ENCODE peak calls at places on chromosomes 3 and 15, in six cellular contexts. E is ovary, O is transverse colon, P is suprapubic skin, Z is K562, W is A549. L is an unnamed sample.
A peak's percentile ranks its signal among the peaks of the same experiment; 100 is the strongest.

GRCh38 chr15:84821501-84822021 is 4.4 kb downstream of the ALPK3 start:
- DNase-seq in E (peak; percentile 65), O (no peak), P (peak; percentile 41), Z (peak; percentile 43), W (no peak), L (no peak)

GRCh38 chr3:66452247-66453040 is 48.4 kb downstream of the LRIG1 start:
- DNase-seq in E (peak; percentile 59), O (no peak), P (no peak), Z (no peak), W (no peak), L (no peak)

GRCh38 chr3:173411288-173412064 is 13.9 kb downstream of the NLGN1 start:
- DNase-seq in E (no peak), O (no peak), P (no peak), Z (no peak), W (peak; percentile 11), L (no peak)

GRCh38 chr3:151477596-151478375 is 16.9 kb upstream of the IGSF10 start:
- DNase-seq in E (no peak), O (no peak), P (no peak), Z (no peak), W (no peak), L (no peak)

GRCh38 chr15:67244966-67245478 is 9.4 kb downstream of the AAGAB start:
- DNase-seq in E (no peak), O (no peak), P (no peak), Z (no peak), W (no peak), L (no peak)

GRCh38 chr3:107235923-107236315 is 141.3 kb upstream of the CCDC54 start:
- DNase-seq in E (no peak), O (peak; percentile 20), P (no peak), Z (peak; percentile 50), W (peak; percentile 69), L (no peak)

GRCh38 chr15:55999635-56000034 is 6.2 kb upstream of the NEDD4 start:
- DNase-seq in E (no peak), O (no peak), P (no peak), Z (no peak), W (no peak), L (no peak)

GRCh38 chr3:18297131-18297530 is 128.0 kb downstream of the SATB1 start:
- DNase-seq in E (no peak), O (no peak), P (no peak), Z (no peak), W (no peak), L (no peak)

GRCh38 chr3:58490860-58491501 is 915 bp upstream of the KCTD6 start:
- DNase-seq in E (peak; percentile 54), O (no peak), P (peak; percentile 71), Z (no peak), W (no peak), L (no peak)

GRCh38 chr3:189563841-189564563 is 67.2 kb upstream of the TP63 start:
- DNase-seq in E (no peak), O (no peak), P (no peak), Z (no peak), W (peak; percentile 29), L (no peak)

GRCh38 chr3:42254566-42254965 is 11.4 kb downstream of the CCK start:
- DNase-seq in E (no peak), O (no peak), P (no peak), Z (no peak), W (no peak), L (no peak)

GRCh38 chr3:123406598-123406997 is 42.3 kb downstream of the ADCY5 start:
- DNase-seq in E (peak; percentile 59), O (peak; percentile 72), P (no peak), Z (no peak), W (no peak), L (peak; percentile 31)

GRCh38 chr3:49166752-49167556 is 823 bp upstream of the CCDC71 start:
- DNase-seq in E (no peak), O (no peak), P (no peak), Z (no peak), W (no peak), L (no peak)

GRCh38 chr3:66490214-66490613 is 10.6 kb downstream of the LRIG1 start:
- DNase-seq in E (no peak), O (peak; percentile 39), P (no peak), Z (no peak), W (no peak), L (peak; percentile 35)

GRCh38 chr3:12194669-12195161 is 36.0 kb upstream of the TIMP4 start:
- DNase-seq in E (no peak), O (peak; percentile 78), P (no peak), Z (peak; percentile 45), W (peak; percentile 86), L (peak; percentile 66)

GRCh38 chr3:158420654-158421396 is 150.2 kb upstream of the MLF1 start:
- DNase-seq in E (no peak), O (no peak), P (no peak), Z (no peak), W (peak; percentile 42), L (no peak)

GRCh38 chr3:39937874-39938273 is 128.5 kb downstream of the MYRIP start:
- DNase-seq in E (no peak), O (no peak), P (no peak), Z (no peak), W (no peak), L (no peak)

GRCh38 chr15:22892333-22892732 is 53.9 kb downstream of the NIPA2 start:
- DNase-seq in E (no peak), O (no peak), P (no peak), Z (peak; percentile 40), W (no peak), L (no peak)

GRCh38 chr3:194632983-194633348 is 253 bp downstream of the TMEM44 start:
- DNase-seq in E (peak; percentile 65), O (peak; percentile 28), P (no peak), Z (peak; percentile 79), W (no peak), L (no peak)

GRCh38 chr3:136195258-136196063 is 674 bp downstream of the MSL2 start:
- DNase-seq in E (peak; percentile 89), O (peak; percentile 67), P (peak; percentile 89), Z (peak; percentile 62), W (peak; percentile 82), L (peak; percentile 72)

GRCh38 chr3:60598668-60599067 is 652.6 kb downstream of the FHIT start:
- DNase-seq in E (no peak), O (no peak), P (no peak), Z (no peak), W (no peak), L (no peak)

DNA sequence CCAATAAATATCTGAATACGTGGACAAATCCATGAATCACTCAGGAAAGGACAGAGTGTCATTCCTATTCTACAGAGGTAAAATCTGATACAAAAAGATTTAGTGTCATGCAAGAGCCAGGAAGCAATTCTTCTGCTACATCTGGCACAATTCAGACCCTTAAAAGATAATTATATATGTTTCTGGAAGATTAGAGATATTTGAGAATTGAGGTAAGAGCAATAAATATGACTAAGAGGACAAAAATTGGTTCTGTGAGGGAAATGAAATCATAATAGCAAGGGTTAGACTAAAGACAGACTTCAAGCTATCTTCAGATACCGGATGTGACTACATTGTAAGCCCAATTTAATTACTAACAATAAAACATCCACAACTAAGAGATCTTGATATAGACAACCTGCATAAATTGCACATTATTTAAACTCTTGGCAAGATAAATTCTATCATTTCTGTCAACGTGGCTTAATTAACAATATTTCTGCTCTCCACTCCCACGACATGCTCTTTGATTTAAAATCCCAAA is 32.8 kb downstream of the MB21D2 start:
- DNase-seq in E (no peak), O (no peak), P (no peak), Z (no peak), W (no peak), L (no peak)
- TF ChIP-seq EP300 in E (no peak), O (no peak), P (no peak), Z (no peak), W (no peak), L (no peak)

DNA sequence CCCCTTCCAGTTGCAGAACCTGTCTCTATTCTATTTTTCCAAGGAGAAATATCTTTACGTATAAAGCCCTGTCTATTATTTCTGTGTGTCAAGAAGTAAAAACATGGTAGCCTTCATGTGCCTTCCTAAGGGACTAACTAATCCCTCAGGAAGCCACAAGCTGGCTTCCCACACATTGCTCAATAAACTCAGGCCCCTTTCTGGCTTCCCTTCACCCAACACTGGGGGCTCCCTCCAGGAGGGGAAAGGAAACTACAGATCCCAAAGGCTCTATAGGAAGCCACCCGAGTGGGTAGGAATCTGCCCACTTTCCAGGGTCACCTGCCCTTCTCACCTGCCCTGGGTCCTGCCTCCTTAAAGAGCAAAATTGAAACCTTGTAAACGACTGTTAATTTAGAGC is 4.6 kb downstream of the TLE3 start:
- DNase-seq in E (no peak), O (no peak), P (no peak), Z (no peak), W (no peak), L (no peak)
- H3K4me1 ChIP-seq in E (peaks cover 24% of the 10 kb centered on the region), O (peaks cover 74% of the 10 kb centered on the region), P (peaks cover 80% of the 10 kb centered on the region), Z (peaks cover 76% of the 10 kb centered on the region), W (peaks cover 12% of the 10 kb centered on the region), L (peaks cover 81% of the 10 kb centered on the region)

DNA sequence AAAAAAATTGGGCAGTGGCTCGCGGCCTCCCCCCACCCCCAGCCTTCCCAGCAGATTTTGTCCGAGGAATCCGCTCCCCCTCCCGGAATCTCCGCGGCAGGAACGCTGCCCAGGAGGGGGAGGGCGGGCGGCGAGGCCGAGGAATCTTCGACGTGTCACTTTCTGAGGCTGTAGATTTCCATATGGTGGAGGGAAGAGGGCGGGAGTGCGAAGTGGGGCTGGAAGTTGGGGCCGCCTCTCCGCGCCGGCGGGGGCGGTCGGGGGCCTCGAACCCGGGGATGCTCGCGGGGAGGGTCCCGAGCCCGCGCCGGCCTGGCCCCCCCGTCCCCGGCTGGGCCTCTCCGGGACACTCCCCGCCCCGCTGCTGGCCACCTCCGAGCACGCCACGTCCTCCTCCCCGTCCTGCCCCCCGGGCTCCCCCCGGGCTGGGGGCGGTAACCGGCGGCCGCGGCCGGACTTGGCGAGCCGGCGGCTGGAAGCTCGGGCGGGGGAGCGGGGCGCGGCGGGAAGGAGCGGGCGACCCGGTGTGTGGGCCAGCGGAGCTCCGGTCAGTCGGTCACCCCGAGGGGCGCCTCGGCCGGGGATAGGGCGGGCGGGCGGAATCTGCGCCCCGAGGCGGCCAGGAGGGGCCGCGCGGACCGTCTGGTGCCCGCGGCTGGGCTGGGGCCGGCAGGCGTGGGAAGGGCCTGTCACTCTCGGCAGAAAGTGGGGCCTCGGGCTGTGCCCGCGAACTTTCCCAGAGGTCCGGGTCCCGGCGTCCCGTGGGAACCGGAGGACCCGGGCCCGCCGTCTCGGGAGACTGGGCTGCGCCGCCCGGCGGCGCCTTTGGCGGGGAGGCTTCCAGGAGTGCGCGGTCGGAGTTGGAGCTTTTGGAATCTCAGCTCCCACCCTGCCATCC is 949 bp downstream of the FNDC3B start:
- DNase-seq in E (peak; percentile 89), O (peak; percentile 84), P (peak; percentile 91), Z (peak; percentile 84), W (peak; percentile 76), L (peak; percentile 87)
- TF ChIP-seq CTCF in E (no peak), O (peak; percentile 18), P (peak; percentile 10), Z (peak; percentile 25), W (no peak), L (no peak)

DNA sequence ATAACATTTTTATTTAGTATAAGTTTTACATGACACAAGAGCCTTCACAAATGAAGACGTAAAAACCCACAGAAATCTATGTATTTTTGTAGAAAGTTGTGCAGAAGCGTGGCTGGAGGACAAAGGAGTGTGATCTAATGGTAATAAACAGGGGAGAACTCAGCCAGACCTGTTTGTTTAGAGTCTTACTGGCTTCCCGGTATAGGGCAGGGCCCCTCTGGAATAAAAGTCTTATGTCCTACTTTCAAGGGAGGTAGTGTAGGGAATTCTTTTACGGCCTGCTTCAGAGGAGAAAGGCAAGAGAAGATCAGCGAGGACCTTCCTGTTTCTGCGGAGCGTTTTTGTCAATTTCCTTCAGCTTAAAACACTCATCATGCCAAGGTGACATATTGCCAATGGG is 103.6 kb downstream of the TGFBR2 start:
- DNase-seq in E (no peak), O (no peak), P (no peak), Z (no peak), W (no peak), L (no peak)
- TF ChIP-seq EP300 in E (no peak), O (no peak), P (no peak), Z (no peak), W (no peak), L (no peak)

L was measured in stomach.